ENCODE peak calls at places on chromosomes 6 and 20, in seven cellular contexts. One of them, this sample, is unnamed.

GRCh38 chr6:136038531-136038930 is 187.0 kb downstream of the PDE7B start:
- DNase-seq in EH: no peak
- DNase-seq in iPS-NIHi11: no peak
- DNase-seq in brain microvascular endothelial cell: no peak
- DNase-seq in spleen: no peak
- DNase-seq in GM04504: no peak
- DNase-seq in activated T-helper 9 cell treated with anti-CD3 and anti-CD28 coated beads, Interleukin-2, amount 50 U/mL, for 16 hours: no peak
- DNase-seq in this sample: no peak

GRCh38 chr20:58774214-58774613 is 76.5 kb downstream of the GNAS-AS1 start:
- DNase-seq in EH: no peak
- DNase-seq in iPS-NIHi11: no peak
- DNase-seq in brain microvascular endothelial cell: no peak
- DNase-seq in spleen: peak
- DNase-seq in GM04504: no peak
- DNase-seq in activated T-helper 9 cell treated with anti-CD3 and anti-CD28 coated beads, Interleukin-2, amount 50 U/mL, for 16 hours: no peak
- DNase-seq in this sample: no peak

GRCh38 chr6:38997128-38997761 is 51.3 kb upstream of the GLP1R start:
- DNase-seq in EH: peak
- DNase-seq in iPS-NIHi11: peak
- DNase-seq in brain microvascular endothelial cell: peak
- DNase-seq in spleen: no peak
- DNase-seq in GM04504: no peak
- DNase-seq in activated T-helper 9 cell treated with anti-CD3 and anti-CD28 coated beads, Interleukin-2, amount 50 U/mL, for 16 hours: no peak
- DNase-seq in this sample: peak

GRCh38 chr6:117482240-117483003 is at the start of gene DCBLD1:
- DNase-seq in EH: peak
- DNase-seq in iPS-NIHi11: peak
- DNase-seq in brain microvascular endothelial cell: peak
- DNase-seq in spleen: peak
- DNase-seq in GM04504: peak
- DNase-seq in activated T-helper 9 cell treated with anti-CD3 and anti-CD28 coated beads, Interleukin-2, amount 50 U/mL, for 16 hours: peak
- DNase-seq in this sample: peak

GRCh38 chr6:56642366-56643261 is at the start of gene DST:
- DNase-seq in EH: peak
- DNase-seq in iPS-NIHi11: no peak
- DNase-seq in brain microvascular endothelial cell: peak
- DNase-seq in spleen: no peak
- DNase-seq in GM04504: peak
- DNase-seq in activated T-helper 9 cell treated with anti-CD3 and anti-CD28 coated beads, Interleukin-2, amount 50 U/mL, for 16 hours: no peak
- DNase-seq in this sample: peak

GRCh38 chr6:169316651-169317050 is 63.0 kb upstream of the THBS2 start:
- DNase-seq in EH: peak
- DNase-seq in iPS-NIHi11: no peak
- DNase-seq in brain microvascular endothelial cell: no peak
- DNase-seq in spleen: no peak
- DNase-seq in GM04504: no peak
- DNase-seq in activated T-helper 9 cell treated with anti-CD3 and anti-CD28 coated beads, Interleukin-2, amount 50 U/mL, for 16 hours: no peak
- DNase-seq in this sample: peak

GRCh38 chr6:148524509-148524908 is 181.9 kb downstream of the SASH1 start:
- DNase-seq in EH: peak
- DNase-seq in iPS-NIHi11: no peak
- DNase-seq in brain microvascular endothelial cell: peak
- DNase-seq in spleen: no peak
- DNase-seq in GM04504: peak
- DNase-seq in activated T-helper 9 cell treated with anti-CD3 and anti-CD28 coated beads, Interleukin-2, amount 50 U/mL, for 16 hours: no peak
- DNase-seq in this sample: no peak

GRCh38 chr6:92688328-92688727 is 731.0 kb downstream of the EPHA7 start:
- DNase-seq in EH: no peak
- DNase-seq in iPS-NIHi11: no peak
- DNase-seq in brain microvascular endothelial cell: no peak
- DNase-seq in spleen: no peak
- DNase-seq in GM04504: no peak
- DNase-seq in activated T-helper 9 cell treated with anti-CD3 and anti-CD28 coated beads, Interleukin-2, amount 50 U/mL, for 16 hours: no peak
- DNase-seq in this sample: no peak

GRCh38 chr6:4846387-4846786 is 70.2 kb downstream of the CDYL start:
- DNase-seq in EH: no peak
- DNase-seq in iPS-NIHi11: no peak
- DNase-seq in brain microvascular endothelial cell: no peak
- DNase-seq in spleen: no peak
- DNase-seq in GM04504: no peak
- DNase-seq in activated T-helper 9 cell treated with anti-CD3 and anti-CD28 coated beads, Interleukin-2, amount 50 U/mL, for 16 hours: no peak
- DNase-seq in this sample: no peak

GRCh38 chr6:150231456-150231855 is 88.6 kb downstream of the PPP1R14C start:
- DNase-seq in EH: peak
- DNase-seq in iPS-NIHi11: no peak
- DNase-seq in brain microvascular endothelial cell: peak
- DNase-seq in spleen: no peak
- DNase-seq in GM04504: no peak
- DNase-seq in activated T-helper 9 cell treated with anti-CD3 and anti-CD28 coated beads, Interleukin-2, amount 50 U/mL, for 16 hours: no peak
- DNase-seq in this sample: no peak

GRCh38 chr6:55869731-55870130 is 5.7 kb downstream of the BMP5 start:
- DNase-seq in EH: no peak
- DNase-seq in iPS-NIHi11: no peak
- DNase-seq in brain microvascular endothelial cell: no peak
- DNase-seq in spleen: no peak
- DNase-seq in GM04504: no peak
- DNase-seq in activated T-helper 9 cell treated with anti-CD3 and anti-CD28 coated beads, Interleukin-2, amount 50 U/mL, for 16 hours: no peak
- DNase-seq in this sample: no peak

GRCh38 chr6:70672549-70672948 is 4.9 kb downstream of the SMAP1 start:
- DNase-seq in EH: no peak
- DNase-seq in iPS-NIHi11: no peak
- DNase-seq in brain microvascular endothelial cell: no peak
- DNase-seq in spleen: no peak
- DNase-seq in GM04504: no peak
- DNase-seq in activated T-helper 9 cell treated with anti-CD3 and anti-CD28 coated beads, Interleukin-2, amount 50 U/mL, for 16 hours: no peak
- DNase-seq in this sample: no peak

GRCh38 chr20:36062799-36063198 is 91.7 kb upstream of the EPB41L1 start:
- DNase-seq in EH: peak
- DNase-seq in iPS-NIHi11: no peak
- DNase-seq in brain microvascular endothelial cell: peak
- DNase-seq in spleen: no peak
- DNase-seq in GM04504: peak
- DNase-seq in activated T-helper 9 cell treated with anti-CD3 and anti-CD28 coated beads, Interleukin-2, amount 50 U/mL, for 16 hours: no peak
- DNase-seq in this sample: peak

GRCh38 chr6:106381871-106382270 is 21.4 kb downstream of the CRYBG1 start:
- DNase-seq in EH: no peak
- DNase-seq in iPS-NIHi11: no peak
- DNase-seq in brain microvascular endothelial cell: no peak
- DNase-seq in spleen: no peak
- DNase-seq in GM04504: no peak
- DNase-seq in activated T-helper 9 cell treated with anti-CD3 and anti-CD28 coated beads, Interleukin-2, amount 50 U/mL, for 16 hours: no peak
- DNase-seq in this sample: no peak

GRCh38 chr6:170376386-170377084 is 70.0 kb downstream of the FAM120B start:
- DNase-seq in EH: no peak
- DNase-seq in iPS-NIHi11: no peak
- DNase-seq in brain microvascular endothelial cell: no peak
- DNase-seq in spleen: no peak
- DNase-seq in GM04504: no peak
- DNase-seq in activated T-helper 9 cell treated with anti-CD3 and anti-CD28 coated beads, Interleukin-2, amount 50 U/mL, for 16 hours: no peak
- DNase-seq in this sample: no peak

GRCh38 chr6:79718509-79719247 is 87.5 kb downstream of the SH3BGRL2 start:
- DNase-seq in EH: peak
- DNase-seq in iPS-NIHi11: no peak
- DNase-seq in brain microvascular endothelial cell: no peak
- DNase-seq in spleen: no peak
- DNase-seq in GM04504: peak
- DNase-seq in activated T-helper 9 cell treated with anti-CD3 and anti-CD28 coated beads, Interleukin-2, amount 50 U/mL, for 16 hours: no peak
- DNase-seq in this sample: no peak

GRCh38 chr6:89311853-89312531 is 3.1 kb downstream of the GABRR2 start:
- DNase-seq in EH: peak
- DNase-seq in iPS-NIHi11: peak
- DNase-seq in brain microvascular endothelial cell: peak
- DNase-seq in spleen: no peak
- DNase-seq in GM04504: peak
- DNase-seq in activated T-helper 9 cell treated with anti-CD3 and anti-CD28 coated beads, Interleukin-2, amount 50 U/mL, for 16 hours: no peak
- DNase-seq in this sample: peak

GRCh38 chr20:63708301-63709148 is 686 bp downstream of the ZGPAT start:
- DNase-seq in EH: no peak
- DNase-seq in iPS-NIHi11: no peak
- DNase-seq in brain microvascular endothelial cell: no peak
- DNase-seq in spleen: peak
- DNase-seq in GM04504: no peak
- DNase-seq in activated T-helper 9 cell treated with anti-CD3 and anti-CD28 coated beads, Interleukin-2, amount 50 U/mL, for 16 hours: no peak
- DNase-seq in this sample: peak

GRCh38 chr6:6781172-6781876 is 192.8 kb downstream of the LY86 start:
- DNase-seq in EH: peak
- DNase-seq in iPS-NIHi11: peak
- DNase-seq in brain microvascular endothelial cell: peak
- DNase-seq in spleen: no peak
- DNase-seq in GM04504: peak
- DNase-seq in activated T-helper 9 cell treated with anti-CD3 and anti-CD28 coated beads, Interleukin-2, amount 50 U/mL, for 16 hours: no peak
- DNase-seq in this sample: no peak

GRCh38 chr6:131548441-131548840 is 24.6 kb upstream of the ARG1 start:
- DNase-seq in EH: no peak
- DNase-seq in iPS-NIHi11: no peak
- DNase-seq in brain microvascular endothelial cell: no peak
- DNase-seq in spleen: no peak
- DNase-seq in GM04504: no peak
- DNase-seq in activated T-helper 9 cell treated with anti-CD3 and anti-CD28 coated beads, Interleukin-2, amount 50 U/mL, for 16 hours: no peak
- DNase-seq in this sample: no peak

GRCh38 chr20:47610945-47611250 is 109.2 kb downstream of the NCOA3 start:
- DNase-seq in EH: no peak
- DNase-seq in iPS-NIHi11: no peak
- DNase-seq in brain microvascular endothelial cell: no peak
- DNase-seq in spleen: no peak
- DNase-seq in GM04504: no peak
- DNase-seq in activated T-helper 9 cell treated with anti-CD3 and anti-CD28 coated beads, Interleukin-2, amount 50 U/mL, for 16 hours: no peak
- DNase-seq in this sample: no peak

GRCh38 chr20:2603816-2604505 is 48.5 kb upstream of the NOP56 start:
- DNase-seq in EH: no peak
- DNase-seq in iPS-NIHi11: no peak
- DNase-seq in brain microvascular endothelial cell: no peak
- DNase-seq in spleen: no peak
- DNase-seq in GM04504: no peak
- DNase-seq in activated T-helper 9 cell treated with anti-CD3 and anti-CD28 coated beads, Interleukin-2, amount 50 U/mL, for 16 hours: no peak
- DNase-seq in this sample: no peak

GRCh38 chr20:59120919-59121318 is 42.7 kb upstream of the ZNF831 start:
- DNase-seq in EH: no peak
- DNase-seq in iPS-NIHi11: no peak
- DNase-seq in brain microvascular endothelial cell: no peak
- DNase-seq in spleen: no peak
- DNase-seq in GM04504: no peak
- DNase-seq in activated T-helper 9 cell treated with anti-CD3 and anti-CD28 coated beads, Interleukin-2, amount 50 U/mL, for 16 hours: no peak
- DNase-seq in this sample: no peak

GRCh38 chr20:57711311-57711712 is 1.5 kb upstream of the PMEPA1 start:
- DNase-seq in EH: no peak
- DNase-seq in iPS-NIHi11: no peak
- DNase-seq in brain microvascular endothelial cell: no peak
- DNase-seq in spleen: no peak
- DNase-seq in GM04504: no peak
- DNase-seq in activated T-helper 9 cell treated with anti-CD3 and anti-CD28 coated beads, Interleukin-2, amount 50 U/mL, for 16 hours: no peak
- DNase-seq in this sample: peak

GRCh38 chr6:166987930-166988329 is 11.3 kb upstream of the CEP43 start:
- DNase-seq in EH: no peak
- DNase-seq in iPS-NIHi11: no peak
- DNase-seq in brain microvascular endothelial cell: no peak
- DNase-seq in spleen: no peak
- DNase-seq in GM04504: no peak
- DNase-seq in activated T-helper 9 cell treated with anti-CD3 and anti-CD28 coated beads, Interleukin-2, amount 50 U/mL, for 16 hours: no peak
- DNase-seq in this sample: no peak

GRCh38 chr6:40330301-40330721 is 256.9 kb downstream of the LRFN2 start:
- DNase-seq in EH: no peak
- DNase-seq in iPS-NIHi11: peak
- DNase-seq in brain microvascular endothelial cell: no peak
- DNase-seq in spleen: no peak
- DNase-seq in GM04504: no peak
- DNase-seq in activated T-helper 9 cell treated with anti-CD3 and anti-CD28 coated beads, Interleukin-2, amount 50 U/mL, for 16 hours: no peak
- DNase-seq in this sample: no peak

GRCh38 chr6:149897015-149897697 is 757 bp downstream of the RAET1E start:
- DNase-seq in EH: peak
- DNase-seq in iPS-NIHi11: no peak
- DNase-seq in brain microvascular endothelial cell: peak
- DNase-seq in spleen: peak
- DNase-seq in GM04504: peak
- DNase-seq in activated T-helper 9 cell treated with anti-CD3 and anti-CD28 coated beads, Interleukin-2, amount 50 U/mL, for 16 hours: no peak
- DNase-seq in this sample: peak

GRCh38 chr20:59765599-59766177 is 161.3 kb downstream of the PHACTR3 start:
- DNase-seq in EH: peak
- DNase-seq in iPS-NIHi11: peak
- DNase-seq in brain microvascular endothelial cell: no peak
- DNase-seq in spleen: no peak
- DNase-seq in GM04504: no peak
- DNase-seq in activated T-helper 9 cell treated with anti-CD3 and anti-CD28 coated beads, Interleukin-2, amount 50 U/mL, for 16 hours: no peak
- DNase-seq in this sample: peak

GRCh38 chr6:17493286-17493685 is 99.9 kb downstream of the CAP2 start:
- DNase-seq in EH: peak
- DNase-seq in iPS-NIHi11: no peak
- DNase-seq in brain microvascular endothelial cell: peak
- DNase-seq in spleen: no peak
- DNase-seq in GM04504: no peak
- DNase-seq in activated T-helper 9 cell treated with anti-CD3 and anti-CD28 coated beads, Interleukin-2, amount 50 U/mL, for 16 hours: no peak
- DNase-seq in this sample: peak

GRCh38 chr6:151301547-151301946 is 61.8 kb downstream of the AKAP12 start:
- DNase-seq in EH: no peak
- DNase-seq in iPS-NIHi11: no peak
- DNase-seq in brain microvascular endothelial cell: no peak
- DNase-seq in spleen: no peak
- DNase-seq in GM04504: no peak
- DNase-seq in activated T-helper 9 cell treated with anti-CD3 and anti-CD28 coated beads, Interleukin-2, amount 50 U/mL, for 16 hours: no peak
- DNase-seq in this sample: no peak

GRCh38 chr6:81894286-81894685 is 141.8 kb upstream of the TENT5A start:
- DNase-seq in EH: peak
- DNase-seq in iPS-NIHi11: no peak
- DNase-seq in brain microvascular endothelial cell: peak
- DNase-seq in spleen: no peak
- DNase-seq in GM04504: peak
- DNase-seq in activated T-helper 9 cell treated with anti-CD3 and anti-CD28 coated beads, Interleukin-2, amount 50 U/mL, for 16 hours: no peak
- DNase-seq in this sample: no peak

GRCh38 chr6:138001750-138002349 is 105.4 kb downstream of the PERP start:
- DNase-seq in EH: peak
- DNase-seq in iPS-NIHi11: peak
- DNase-seq in brain microvascular endothelial cell: peak
- DNase-seq in spleen: no peak
- DNase-seq in GM04504: peak
- DNase-seq in activated T-helper 9 cell treated with anti-CD3 and anti-CD28 coated beads, Interleukin-2, amount 50 U/mL, for 16 hours: peak
- DNase-seq in this sample: peak

GRCh38 chr6:169141706-169142705 is 111.6 kb downstream of the THBS2 start:
- DNase-seq in EH: peak
- DNase-seq in iPS-NIHi11: no peak
- DNase-seq in brain microvascular endothelial cell: no peak
- DNase-seq in spleen: peak
- DNase-seq in GM04504: no peak
- DNase-seq in activated T-helper 9 cell treated with anti-CD3 and anti-CD28 coated beads, Interleukin-2, amount 50 U/mL, for 16 hours: no peak
- DNase-seq in this sample: peak

GRCh38 chr6:90098637-90099036 is 198.0 kb downstream of the BACH2 start:
- DNase-seq in EH: no peak
- DNase-seq in iPS-NIHi11: no peak
- DNase-seq in brain microvascular endothelial cell: no peak
- DNase-seq in spleen: no peak
- DNase-seq in GM04504: no peak
- DNase-seq in activated T-helper 9 cell treated with anti-CD3 and anti-CD28 coated beads, Interleukin-2, amount 50 U/mL, for 16 hours: no peak
- DNase-seq in this sample: no peak

GRCh38 chr6:150631283-150631981 is 31.7 kb downstream of the PLEKHG1 start:
- DNase-seq in EH: no peak
- DNase-seq in iPS-NIHi11: no peak
- DNase-seq in brain microvascular endothelial cell: no peak
- DNase-seq in spleen: peak
- DNase-seq in GM04504: no peak
- DNase-seq in activated T-helper 9 cell treated with anti-CD3 and anti-CD28 coated beads, Interleukin-2, amount 50 U/mL, for 16 hours: no peak
- DNase-seq in this sample: peak

GRCh38 chr6:44697333-44697732 is 309.8 kb downstream of the CDC5L start:
- DNase-seq in EH: peak
- DNase-seq in iPS-NIHi11: no peak
- DNase-seq in brain microvascular endothelial cell: no peak
- DNase-seq in spleen: no peak
- DNase-seq in GM04504: peak
- DNase-seq in activated T-helper 9 cell treated with anti-CD3 and anti-CD28 coated beads, Interleukin-2, amount 50 U/mL, for 16 hours: no peak
- DNase-seq in this sample: no peak

GRCh38 chr6:52933778-52934177 is 24.3 kb upstream of the GSTA3 start:
- DNase-seq in EH: no peak
- DNase-seq in iPS-NIHi11: no peak
- DNase-seq in brain microvascular endothelial cell: no peak
- DNase-seq in spleen: no peak
- DNase-seq in GM04504: no peak
- DNase-seq in activated T-helper 9 cell treated with anti-CD3 and anti-CD28 coated beads, Interleukin-2, amount 50 U/mL, for 16 hours: no peak
- DNase-seq in this sample: no peak

GRCh38 chr6:157314705-157315321 is 8.5 kb downstream of the TMEM242 start:
- DNase-seq in EH: peak
- DNase-seq in iPS-NIHi11: peak
- DNase-seq in brain microvascular endothelial cell: peak
- DNase-seq in spleen: no peak
- DNase-seq in GM04504: peak
- DNase-seq in activated T-helper 9 cell treated with anti-CD3 and anti-CD28 coated beads, Interleukin-2, amount 50 U/mL, for 16 hours: no peak
- DNase-seq in this sample: peak